ENCODE peak calls at places on chromosomes 7 and 10, in five cellular contexts. D, Z, J, O and Y are unnamed samples.

GRCh38 chr7:29764227-29764626 is 42.1 kb upstream of the WIPF3 start:
- DNase-seq in J (peak; percentile 33), D (no peak), Z (no peak), O (no peak), Y (peak; percentile 25)

GRCh38 chr10:98339790-98340189 is 71.8 kb upstream of the LOXL4 start:
- DNase-seq in Z (no peak), J (no peak), O (peak; percentile 94), D (no peak), Y (no peak)

GRCh38 chr7:153381275-153382119 is 621.9 kb downstream of the ACTR3B start:
- DNase-seq in J (peak; percentile 78), D (no peak), Z (peak; percentile 15), O (no peak), Y (peak; percentile 78)

GRCh38 chr10:60704480-60704879 is 73.8 kb upstream of the CDK1 start:
- DNase-seq in D (no peak), J (no peak), O (no peak), Z (no peak), Y (no peak)

GRCh38 chr7:156549636-156550035 is 90.9 kb upstream of the RNF32 start:
- DNase-seq in O (no peak), Z (no peak), J (no peak), D (no peak), Y (no peak)

GRCh38 chr10:5391780-5392179 is 12.8 kb downstream of the TUBAL3 start:
- DNase-seq in D (no peak), Z (no peak), O (no peak), J (no peak), Y (no peak)

GRCh38 chr7:108335264-108335918 is 120.8 kb downstream of the NRCAM start:
- DNase-seq in J (no peak), Z (no peak), O (no peak), D (no peak), Y (no peak)

GRCh38 chr7:94087664-94088352 is 83.7 kb upstream of the BET1 start:
- DNase-seq in D (peak; percentile 85), Z (peak; percentile 81), O (peak; percentile 66), J (peak; percentile 57), Y (peak; percentile 66)

GRCh38 chr7:151116603-151117002 is 30.3 kb downstream of the AGAP3 start:
- DNase-seq in D (no peak), O (no peak), J (no peak), Z (no peak), Y (no peak)

GRCh38 chr7:140159487-140159886 is 17.3 kb downstream of the KDM7A start:
- DNase-seq in O (no peak), Z (no peak), D (peak; percentile 38), J (no peak), Y (no peak)
- TF ChIP-seq BHLHE40 in O (no peak), Z (no peak), D (no peak), J (no peak), Y (no peak)

GRCh38 chr7:27242580-27243339 is at the start of gene EVX1:
- DNase-seq in D (peak; percentile 8), J (no peak), O (no peak), Z (no peak), Y (no peak)
- TF ChIP-seq BHLHE40 in D (no peak), J (no peak), O (no peak), Z (no peak), Y (no peak)

DNA sequence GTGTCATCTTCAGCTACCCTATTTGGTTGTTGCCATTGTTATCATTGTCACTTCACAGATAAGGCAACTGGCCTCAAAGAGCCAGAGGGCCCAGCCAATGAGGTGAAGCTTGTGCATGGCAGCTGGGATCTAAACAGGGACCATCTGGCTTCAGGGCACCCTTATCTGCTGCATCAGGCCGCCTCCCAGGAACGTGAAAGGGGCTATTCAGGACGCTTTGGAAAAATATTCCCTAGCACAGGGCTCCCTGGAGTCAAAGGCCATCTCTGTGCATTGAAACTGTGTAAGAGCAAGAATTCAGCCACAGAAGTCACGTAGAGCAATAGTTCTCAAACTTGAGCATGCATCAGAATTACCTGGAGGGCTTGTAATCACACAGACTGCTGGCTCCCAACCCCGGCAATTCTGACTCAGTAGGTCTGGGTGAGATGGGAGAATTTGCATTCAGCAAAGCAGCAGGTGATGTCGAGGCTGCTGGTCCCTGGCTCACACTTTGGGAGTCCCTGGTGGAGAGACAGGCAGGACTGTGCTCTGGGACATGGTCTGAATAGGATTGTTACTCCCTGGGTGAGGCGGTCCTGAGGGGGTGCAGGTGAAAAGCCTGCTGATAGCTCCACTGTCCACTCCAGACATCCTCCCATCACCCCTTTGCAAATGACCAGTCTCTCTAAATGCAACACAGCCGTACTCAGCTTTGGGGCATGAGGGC is 21.5 kb upstream of the PLEKHA1 start:
- DNase-seq in J (no peak), Z (no peak), O (no peak), D (no peak), Y (no peak)
- TF ChIP-seq BHLHE40 in J (no peak), Z (no peak), O (no peak), D (no peak), Y (no peak)

GRCh38 chr10:100360234-100360633 is 13.2 kb downstream of the SCD start:
- DNase-seq in D (no peak), J (no peak), Z (no peak), O (no peak), Y (no peak)
- TF ChIP-seq BHLHE40 in D (no peak), J (no peak), Z (no peak), O (no peak), Y (no peak)

DNA sequence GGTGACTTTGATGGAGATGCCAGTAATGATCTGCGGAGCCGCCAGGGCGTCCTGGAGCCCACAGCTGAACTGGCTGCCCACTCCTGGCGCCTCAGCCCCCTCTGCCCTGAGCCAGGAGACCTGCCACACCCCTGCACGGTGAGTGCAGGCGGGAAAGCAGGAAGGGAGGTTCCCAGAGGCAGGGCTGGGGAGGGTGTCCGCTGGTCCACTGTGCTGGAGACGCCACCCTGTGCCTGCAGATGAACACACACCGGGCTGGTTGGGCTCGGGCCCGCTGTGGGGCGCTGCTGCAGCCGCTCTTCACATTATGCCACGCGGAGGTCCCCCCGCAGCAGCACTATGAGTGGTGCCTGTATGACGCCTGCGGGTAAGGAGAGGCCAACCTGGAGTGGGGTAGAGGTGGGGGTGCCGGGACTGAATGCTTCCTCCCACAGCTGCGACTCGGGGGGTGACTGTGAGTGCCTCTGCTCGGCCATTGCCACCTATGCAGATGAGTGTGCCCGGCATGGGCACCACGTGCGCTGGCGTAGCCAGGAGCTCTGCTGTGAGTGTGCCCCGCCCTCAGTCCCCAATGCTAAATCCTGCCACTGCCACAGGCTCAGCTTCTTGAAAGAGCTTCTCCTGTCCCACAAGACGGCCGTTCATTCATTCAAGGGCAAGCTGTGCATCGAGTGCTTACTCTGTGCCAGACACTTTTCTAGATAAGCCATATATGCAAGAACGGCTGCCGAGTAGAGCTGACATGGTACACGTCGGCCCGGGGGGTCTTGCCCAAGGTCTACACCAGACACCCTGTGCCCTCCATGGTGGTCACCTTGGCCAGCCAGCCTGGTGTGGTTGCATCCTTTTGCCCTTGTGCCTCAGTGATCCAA is 14.3 kb upstream of the ZNF467 start:
- DNase-seq in Z (peak; percentile 64), J (peak; percentile 88), O (no peak), D (no peak), Y (peak; percentile 77)
- TF ChIP-seq BHLHE40 in Z (no peak), J (peak; percentile 41), O (no peak), D (no peak), Y (no peak)

GRCh38 chr10:35643151-35643975 is 1.3 kb upstream of the FZD8 start:
- DNase-seq in Z (peak; percentile 36), D (peak; percentile 66), O (no peak), J (peak; percentile 54), Y (peak; percentile 30)

GRCh38 chr10:35642023-35642792 is at the start of gene FZD8:
- DNase-seq in Z (peak; percentile 88), J (peak; percentile 92), D (peak; percentile 90), O (no peak), Y (peak; percentile 81)

GRCh38 chr10:35642793-35643114 is 658 bp upstream of the FZD8 start:
- DNase-seq in J (no peak), D (no peak), Z (no peak), O (no peak), Y (no peak)

GRCh38 chr10:35641430-35642015 is 573 bp downstream of the FZD8 start:
- DNase-seq in Z (peak; percentile 27), O (no peak), D (peak; percentile 42), J (peak; percentile 44), Y (no peak)

DNA sequence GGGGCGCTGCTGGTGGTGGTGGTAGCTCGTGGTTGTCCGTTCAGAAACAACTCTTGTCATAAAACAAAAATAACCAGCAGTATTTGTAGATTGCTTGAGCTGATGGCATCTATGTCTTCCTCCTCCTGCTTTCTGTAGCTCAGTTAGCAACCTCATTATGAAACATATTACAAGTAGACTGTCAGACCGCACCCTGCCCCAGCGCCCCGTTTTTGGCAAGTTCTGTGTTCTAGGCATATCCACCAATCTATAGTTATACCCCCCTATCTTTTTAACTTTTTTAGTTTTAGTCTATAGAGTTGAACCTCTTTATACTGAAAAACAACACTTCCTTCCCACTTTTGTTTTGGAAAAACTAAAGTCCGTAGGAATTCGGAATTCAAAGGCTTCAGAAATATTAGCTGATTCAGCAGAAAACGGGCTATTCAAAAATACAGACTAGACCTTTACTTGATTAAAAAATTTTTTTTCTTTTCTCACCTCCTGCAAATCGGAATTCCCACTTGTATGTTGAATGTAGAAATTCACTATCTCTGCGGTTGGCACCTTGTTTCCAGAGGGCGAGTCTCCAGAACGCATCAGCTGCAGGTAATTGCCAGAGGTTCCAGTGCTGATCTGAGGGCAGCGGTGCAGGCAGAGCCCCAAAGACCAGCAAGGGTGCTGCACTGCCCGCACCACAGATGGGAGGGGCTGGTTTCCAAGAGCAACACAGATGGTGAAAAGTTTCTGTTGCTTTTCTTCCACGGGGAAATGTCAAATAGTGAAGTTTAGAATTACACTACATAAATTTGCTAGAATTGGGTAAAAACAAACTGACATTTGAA is 2.1 kb upstream of the FZD8 start:
- DNase-seq in D (no peak), J (no peak), Z (no peak), O (no peak), Y (no peak)
- TF ChIP-seq BHLHE40 in D (no peak), J (no peak), Z (no peak), O (no peak), Y (no peak)

DNA sequence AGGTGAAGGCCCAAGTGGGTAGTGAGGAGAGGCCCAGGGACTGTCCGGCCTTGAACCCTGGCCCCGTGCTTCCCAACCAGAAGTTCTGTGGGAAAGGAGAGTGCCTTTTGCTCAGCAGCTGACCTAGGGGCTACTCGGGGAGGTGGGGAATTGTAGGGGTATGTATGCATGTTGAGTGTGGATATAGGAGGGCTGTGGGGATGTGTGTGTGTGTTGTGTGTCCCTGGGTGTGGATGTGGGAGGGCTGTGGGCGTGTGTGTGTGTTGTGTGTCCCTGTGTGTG is 12.2 kb downstream of the EPHB6 start:
- DNase-seq in O (no peak), J (no peak), D (no peak), Z (no peak), Y (no peak)
- TF ChIP-seq BHLHE40 in O (no peak), J (no peak), D (no peak), Z (no peak), Y (no peak)

DNA sequence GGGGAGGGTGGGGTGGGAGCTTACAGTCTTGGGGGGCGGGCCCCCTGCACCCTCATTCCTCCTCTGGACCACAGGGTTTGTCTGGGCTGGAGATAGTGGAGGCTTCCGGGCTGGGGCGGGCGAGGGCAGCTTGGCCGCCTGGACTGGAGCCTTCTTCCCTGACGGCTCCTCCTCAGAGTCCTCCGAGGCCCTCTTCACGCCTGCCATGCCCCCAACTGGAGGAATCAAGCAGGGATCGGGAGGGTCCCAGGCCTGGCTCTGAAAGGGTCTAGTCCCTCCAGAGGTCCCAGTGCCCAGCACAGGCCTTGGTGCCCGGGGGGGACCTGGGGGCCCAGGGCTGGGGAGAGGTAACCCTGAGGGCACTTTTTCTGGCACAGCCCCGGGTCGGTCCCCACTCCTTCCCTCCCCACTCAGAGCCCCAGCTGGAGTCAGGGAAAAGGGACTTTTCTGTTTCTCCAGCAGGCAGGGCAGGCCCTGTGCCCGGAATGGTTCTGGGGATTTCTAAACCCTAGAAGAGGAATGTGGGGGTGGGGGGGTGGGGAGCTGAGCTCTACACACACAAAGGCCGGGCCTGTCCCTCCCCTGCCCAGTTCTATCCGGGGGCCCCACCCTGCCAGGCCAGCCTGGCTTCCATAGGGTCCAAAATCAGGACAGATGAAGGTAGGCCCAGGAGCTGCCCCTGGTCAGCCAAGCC is 11.6 kb downstream of the MICALL2 start:
- DNase-seq in Z (no peak), D (peak; percentile 50), O (no peak), J (no peak), Y (no peak)
- TF ChIP-seq BHLHE40 in Z (no peak), D (no peak), O (no peak), J (no peak), Y (no peak)